ENCODE peak calls at places on chromosomes 3 and 15, in four cellular contexts. E is WTC11, N is K562, W is HepG2. V is an unnamed sample.

GRCh38 chr3:72338942-72339749 is 509.1 kb downstream of the SHQ1 start:
- DNase-seq in E (no peak), N (peak; percentile 83), W (peak; percentile 41), V (no peak)

GRCh38 chr3:18241837-18242236 is 183.3 kb downstream of the SATB1 start:
- DNase-seq in E (no peak), N (no peak), W (no peak), V (no peak)

GRCh38 chr3:120093923-120094775 is at the start of gene GSK3B:
- DNase-seq in E (peak; percentile 78), N (peak; percentile 76), W (peak; percentile 48), V (peak; percentile 34)

GRCh38 chr15:88656760-88657221 is 18.0 kb downstream of the ISG20 start:
- DNase-seq in E (no peak), N (no peak), W (no peak), V (no peak)

GRCh38 chr3:32138545-32139104 is 32.2 kb downstream of the GPD1L start:
- DNase-seq in E (no peak), N (no peak), W (no peak), V (no peak)

GRCh38 chr15:79459666-79460065 is 27.5 kb downstream of the MINAR1 start:
- DNase-seq in E (no peak), N (no peak), W (no peak), V (no peak)

GRCh38 chr3:148459931-148460513 is 237.7 kb upstream of the AGTR1 start:
- DNase-seq in E (no peak), N (no peak), W (no peak), V (peak; percentile 15)

GRCh38 chr3:58353722-58354553 is 21.2 kb downstream of the PXK start:
- DNase-seq in E (no peak), N (no peak), W (no peak), V (no peak)

GRCh38 chr3:44905501-44906159 is 31.2 kb downstream of the TGM4 start:
- DNase-seq in E (no peak), N (no peak), W (no peak), V (no peak)

GRCh38 chr3:143654906-143655305 is 193.4 kb downstream of the SLC9A9 start:
- DNase-seq in E (no peak), N (no peak), W (no peak), V (no peak)

GRCh38 chr3:69081583-69082262 is 1.6 kb upstream of the UBA3 start:
- DNase-seq in E (no peak), N (peak; percentile 11), W (no peak), V (no peak)

GRCh38 chr3:69080233-69080644 is at the start of gene UBA3:
- DNase-seq in E (peak; percentile 88), N (peak; percentile 79), W (peak; percentile 76), V (peak; percentile 88)

GRCh38 chr3:69082805-69083204 is 1.9 kb upstream of the ARL6IP5 start:
- DNase-seq in E (no peak), N (no peak), W (no peak), V (no peak)

GRCh38 chr3:69084326-69084667 is 440 bp upstream of the ARL6IP5 start:
- DNase-seq in E (no peak), N (no peak), W (peak; percentile 42), V (no peak)

GRCh38 chr3:69079269-69080159 is 651 bp downstream of the UBA3 start:
- DNase-seq in E (peak; percentile 21), N (peak; percentile 46), W (peak; percentile 35), V (peak; percentile 23)
- TF ChIP-seq ELF4 in E (no peak), N (no peak), W (no peak), V (no peak)

DNA sequence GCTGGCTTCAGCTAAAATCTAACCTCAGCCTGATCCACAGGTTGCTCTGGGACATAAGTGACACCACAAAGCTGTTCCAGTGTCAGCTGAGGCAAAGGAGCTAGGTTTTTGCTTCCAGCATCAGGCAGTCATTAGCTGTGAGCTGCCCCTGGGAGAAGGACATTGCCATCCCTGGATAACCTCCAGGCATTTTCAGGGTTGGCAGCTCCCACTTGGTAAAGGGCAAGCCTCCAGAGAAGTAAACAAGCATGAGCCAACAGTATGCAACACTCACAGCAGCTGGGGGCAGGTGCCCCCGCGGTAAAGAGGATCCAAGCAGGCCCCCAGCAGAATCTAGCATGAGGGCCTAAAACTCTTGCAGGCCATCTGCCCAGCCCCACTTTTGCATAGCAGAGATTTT is 84.0 kb upstream of the TPM1 start:
- DNase-seq in E (no peak), N (no peak), W (no peak), V (no peak)
- TF ChIP-seq SP1 in E (no peak), N (no peak), W (no peak), V (no peak)

GRCh38 chr15:49435201-49435600 is 12.2 kb downstream of the FGF7 start:
- DNase-seq in E (no peak), N (no peak), W (no peak), V (no peak)
- TF ChIP-seq ELF4 in E (no peak), N (no peak), W (no peak), V (no peak)

DNA sequence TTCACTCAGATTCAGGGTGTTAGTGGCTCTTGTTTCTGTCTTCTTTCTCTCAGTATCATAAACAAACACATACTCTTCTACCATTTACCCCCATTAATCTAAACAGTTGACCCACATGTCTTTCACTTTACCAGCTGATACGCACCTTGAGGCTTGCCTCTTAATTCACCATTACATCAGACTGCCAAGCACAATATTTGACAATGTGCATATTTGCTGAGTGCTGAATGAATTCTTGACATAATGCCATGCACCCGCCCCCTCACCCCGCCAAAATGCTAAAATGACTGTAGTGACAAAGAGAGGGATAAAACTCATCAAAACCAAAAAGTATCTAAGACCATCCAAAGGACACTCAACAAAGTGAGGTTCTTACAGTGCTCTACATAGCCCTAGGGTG is 57.4 kb downstream of the NGLY1 start:
- DNase-seq in E (no peak), N (no peak), W (no peak), V (no peak)
- TF ChIP-seq SP1 in E (no peak), N (no peak), W (no peak), V (no peak)

DNA sequence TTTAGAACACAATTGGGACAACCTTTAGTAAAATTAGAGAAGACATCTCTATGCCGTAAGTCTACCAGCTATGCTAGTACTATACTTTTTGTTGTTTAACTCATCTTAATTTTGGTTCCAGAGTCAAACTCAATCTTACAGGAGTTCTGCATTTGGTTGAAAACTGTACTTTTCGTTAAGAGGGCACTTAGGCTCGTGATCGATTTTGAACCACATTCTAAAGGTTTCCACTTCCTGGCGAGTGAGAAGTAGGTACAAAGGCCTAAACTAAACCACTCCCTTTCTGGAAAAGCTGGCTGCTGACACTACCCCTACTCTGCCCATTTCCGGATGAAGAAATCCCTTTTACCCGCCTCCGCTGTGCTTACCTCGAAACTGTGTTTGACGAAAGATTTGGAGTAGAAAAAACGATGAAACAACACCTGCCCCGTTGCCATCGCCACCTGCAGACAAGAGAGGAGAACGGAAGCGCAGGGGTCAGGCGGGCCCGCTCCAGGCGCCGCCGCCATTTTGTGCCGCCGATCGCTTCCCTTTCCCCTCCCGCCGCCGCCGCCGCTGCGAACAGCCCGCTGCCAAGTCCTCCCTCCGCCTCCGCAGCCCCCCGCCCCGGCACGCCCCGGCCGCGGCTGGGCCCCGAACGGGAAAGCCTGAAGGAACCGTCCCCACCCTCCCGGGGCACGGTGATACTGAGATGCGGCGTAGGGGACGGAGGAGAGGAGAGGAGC is 748 bp downstream of the CCNL1 start:
- DNase-seq in E (peak; percentile 65), N (no peak), W (peak; percentile 69), V (peak; percentile 55)
- TF ChIP-seq ELF4 in E (no peak), N (no peak), W (no peak), V (no peak)

GRCh38 chr3:116339441-116340028 is 105.8 kb downstream of the LSAMP start:
- DNase-seq in E (no peak), N (no peak), W (no peak), V (no peak)
- TF ChIP-seq SP1 in E (no peak), N (no peak), W (no peak), V (no peak)

GRCh38 chr15:48679952-48680351 is 34.4 kb upstream of the FBN1 start:
- DNase-seq in E (no peak), N (no peak), W (no peak), V (no peak)

GRCh38 chr15:48681274-48681840 is 35.8 kb upstream of the FBN1 start:
- DNase-seq in E (no peak), N (no peak), W (no peak), V (no peak)

GRCh38 chr15:48680841-48681240 is 35.3 kb upstream of the FBN1 start:
- DNase-seq in E (no peak), N (no peak), W (no peak), V (no peak)

GRCh38 chr15:48683991-48684765 is 38.7 kb upstream of the FBN1 start:
- DNase-seq in E (no peak), N (no peak), W (peak; percentile 27), V (no peak)

GRCh38 chr15:48682949-48683651 is 37.6 kb upstream of the FBN1 start:
- DNase-seq in E (no peak), N (no peak), W (peak; percentile 55), V (no peak)
- TF ChIP-seq ELF4 in E (no peak), N (no peak), W (no peak), V (no peak)

GRCh38 chr15:74844319-74845207 is 1.6 kb upstream of the ULK3 start:
- DNase-seq in E (no peak), N (no peak), W (no peak), V (no peak)

GRCh38 chr15:74850398-74850797 is 7.4 kb upstream of the ULK3 start:
- DNase-seq in E (no peak), N (no peak), W (no peak), V (no peak)

GRCh38 chr15:74845581-74845980 is 2.6 kb upstream of the ULK3 start:
- DNase-seq in E (no peak), N (no peak), W (no peak), V (no peak)

GRCh38 chr15:74845208-74845568 is 2.2 kb upstream of the ULK3 start:
- DNase-seq in E (no peak), N (no peak), W (no peak), V (no peak)

DNA sequence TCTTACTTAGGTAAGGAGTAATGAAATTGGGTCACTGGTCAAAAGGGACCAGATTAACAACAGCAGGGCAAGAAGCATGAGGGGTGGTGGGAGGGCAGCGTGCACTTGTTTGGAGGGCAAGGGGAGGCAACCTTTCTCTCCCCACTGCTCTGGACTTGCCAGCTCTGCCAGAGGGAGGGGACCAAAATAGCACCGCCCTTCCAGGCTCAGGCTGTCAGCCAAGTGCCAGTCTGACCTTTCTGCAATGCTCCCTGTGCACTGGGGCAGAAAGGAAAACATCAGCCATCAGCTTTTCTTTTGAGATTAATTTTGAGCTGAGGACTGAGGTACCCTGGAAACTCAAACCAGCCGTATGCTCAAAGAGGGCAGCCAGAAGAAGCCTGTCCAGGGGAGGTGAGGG is 4.5 kb upstream of the ULK3 start:
- DNase-seq in E (no peak), N (no peak), W (no peak), V (no peak)
- TF ChIP-seq SP1 in E (no peak), N (no peak), W (no peak), V (no peak)